ENCODE peak calls at places on chromosome 1, in four cellular contexts. H is HEK293T, F is K562, Q is WTC11. O is an unnamed sample.

GRCh38 chr1:6646499-6647148 is 22.0 kb downstream of the THAP3 start:
- DNase-seq in H (peak), F (peak), Q (peak), O (peak)

GRCh38 chr1:245860681-245861552 is 646.2 kb downstream of the SMYD3 start:
- DNase-seq in H (no peak), F (no peak), Q (no peak), O (no peak)

GRCh38 chr1:229509576-229509975 is 1.4 kb upstream of the NUP133 start:
- DNase-seq in H (no peak), F (peak), Q (no peak), O (peak)

GRCh38 chr1:15243275-15244043 is 3.6 kb upstream of the FHAD1 start:
- DNase-seq in H (no peak), F (no peak), Q (no peak), O (no peak)

GRCh38 chr1:9822897-9823692 is 670 bp downstream of the CLSTN1 start:
- DNase-seq in H (peak), F (peak), Q (peak), O (no peak)

GRCh38 chr1:171769754-171770153 is 11.7 kb upstream of the METTL13 start:
- DNase-seq in H (no peak), F (no peak), Q (no peak), O (no peak)

GRCh38 chr1:12166834-12167492 is at the start of gene TNFRSF1B:
- DNase-seq in H (no peak), F (peak), Q (peak), O (no peak)

GRCh38 chr1:226203693-226204092 is 17.2 kb upstream of the ACBD3 start:
- DNase-seq in H (no peak), F (no peak), Q (no peak), O (no peak)

GRCh38 chr1:225882008-225882698 is at the start of gene TMEM63A:
- DNase-seq in H (peak), F (peak), Q (peak), O (peak)

GRCh38 chr1:33317354-33317753 is 3.5 kb downstream of the A3GALT2 start:
- DNase-seq in H (no peak), F (no peak), Q (no peak), O (no peak)

GRCh38 chr1:151058682-151059341 is 610 bp downstream of the CDC42SE1 start:
- DNase-seq in H (no peak), F (no peak), Q (peak), O (no peak)

GRCh38 chr1:24382165-24382577 is 31.4 kb downstream of the STPG1 start:
- DNase-seq in H (no peak), F (no peak), Q (no peak), O (no peak)

GRCh38 chr1:167561753-167562152 is 8.2 kb upstream of the CREG1 start:
- DNase-seq in H (no peak), F (no peak), Q (no peak), O (no peak)

GRCh38 chr1:113123737-113124136 is 50.7 kb downstream of the LRIG2 start:
- DNase-seq in H (no peak), F (no peak), Q (no peak), O (no peak)
- TF ChIP-seq ELF4 in H (no peak), F (no peak), Q (no peak), O (no peak)

GRCh38 chr1:31618916-31619846 is 1.7 kb downstream of the HCRTR1 start:
- DNase-seq in H (no peak), F (no peak), Q (no peak), O (no peak)
- TF ChIP-seq ELF4 in H (no peak), F (no peak), Q (no peak), O (no peak)

DNA sequence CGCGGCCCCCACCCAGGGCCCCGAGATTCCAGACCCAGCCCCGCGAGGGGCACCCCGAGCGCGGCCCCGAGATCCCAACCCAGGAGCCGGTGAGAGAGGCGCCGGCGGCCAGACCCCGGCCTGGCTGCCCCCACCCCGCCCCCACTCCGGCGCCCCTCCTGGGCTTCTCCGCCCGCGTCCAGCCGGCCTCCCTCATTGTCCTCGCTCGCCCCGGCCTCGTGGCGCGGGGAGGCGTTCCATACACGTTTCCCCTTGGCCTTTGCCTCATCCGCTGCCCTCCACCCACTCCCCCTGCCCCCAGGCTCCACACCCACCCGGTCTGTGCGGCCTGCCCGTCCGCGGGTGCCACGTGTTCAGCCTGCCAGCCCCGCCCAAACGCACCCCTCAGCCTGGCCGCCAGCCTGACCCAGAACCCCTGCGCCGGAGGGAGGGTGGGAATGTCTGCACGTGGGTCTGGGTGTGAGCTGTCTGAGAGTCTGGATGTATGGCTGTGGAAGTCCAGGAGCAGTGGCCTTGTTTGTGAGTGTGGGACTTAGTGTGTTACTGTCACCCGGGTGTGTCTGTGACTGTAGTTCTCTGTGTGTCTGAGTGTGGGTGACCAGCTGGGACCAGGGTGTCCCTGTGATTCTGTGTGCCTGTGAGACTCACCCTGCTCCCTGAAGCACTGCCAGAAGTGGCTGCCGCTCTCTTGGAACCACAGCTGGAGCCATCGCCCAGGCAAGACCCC is 681 bp downstream of the B4GALT2 start:
- DNase-seq in H (no peak), F (peak), Q (peak), O (peak)
- TF ChIP-seq ELF4 in H (no peak), F (no peak), Q (no peak), O (no peak)

DNA sequence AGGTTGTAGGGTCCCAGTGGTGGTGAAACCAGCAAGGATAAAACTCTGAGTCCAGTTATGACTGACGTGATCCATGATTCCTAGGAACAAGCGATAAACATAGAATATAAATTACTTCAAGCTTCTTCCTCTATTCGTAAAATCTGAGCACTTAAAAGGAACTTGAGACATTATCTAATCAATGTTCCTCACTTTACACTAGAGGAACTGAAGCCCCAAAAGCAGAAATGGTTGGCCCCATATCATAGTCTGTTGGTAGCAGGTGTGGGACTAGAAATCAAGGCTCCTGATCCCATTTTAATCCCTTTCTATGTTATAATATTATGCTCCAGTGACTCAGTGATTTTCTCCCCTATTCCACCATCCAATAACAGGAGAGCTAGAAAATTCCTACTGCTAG is 21.9 kb upstream of the MNDA start:
- DNase-seq in H (no peak), F (no peak), Q (no peak), O (no peak)
- TF ChIP-seq ELF4 in H (no peak), F (no peak), Q (no peak), O (no peak)

GRCh38 chr1:56448937-56449336 is 130.4 kb downstream of the PLPP3 start:
- DNase-seq in H (no peak), F (no peak), Q (no peak), O (peak)
- TF ChIP-seq ELF4 in H (no peak), F (no peak), Q (no peak), O (no peak)

GRCh38 chr1:37723072-37723389 is 30.7 kb downstream of the CDCA8 start:
- DNase-seq in H (no peak), F (no peak), Q (no peak), O (no peak)
- TF ChIP-seq ELF4 in H (no peak), F (no peak), Q (no peak), O (no peak)

O was measured in HepG2.